ENCODE peak calls at places on chromosomes 16 and 17, in five cellular contexts. One of them, this sample, is unnamed.

GRCh38 chr17:82240506-82241182 is 11.8 kb downstream of the SLC16A3 start:
- DNase-seq in caudate nucleus: no peak
- DNase-seq in transverse colon: no peak
- DNase-seq in A549: no peak
- DNase-seq in heart left ventricle: no peak
- DNase-seq in this sample: no peak

GRCh38 chr16:80198995-80199299 is 341.8 kb upstream of the DYNLRB2 start:
- DNase-seq in caudate nucleus: no peak
- DNase-seq in transverse colon: no peak
- DNase-seq in A549: no peak
- DNase-seq in heart left ventricle: no peak
- DNase-seq in this sample: no peak

GRCh38 chr16:84730406-84731106 is 30.8 kb downstream of the USP10 start:
- DNase-seq in caudate nucleus: no peak
- DNase-seq in transverse colon: peak
- DNase-seq in A549: peak
- DNase-seq in heart left ventricle: peak
- DNase-seq in this sample: no peak

GRCh38 chr17:58210922-58211321 is 8.1 kb downstream of the MKS1 start:
- DNase-seq in caudate nucleus: no peak
- DNase-seq in transverse colon: no peak
- DNase-seq in A549: no peak
- DNase-seq in heart left ventricle: no peak
- DNase-seq in this sample: no peak

GRCh38 chr17:80774643-80775281 is 216.9 kb upstream of the CHMP6 start:
- DNase-seq in caudate nucleus: no peak
- DNase-seq in transverse colon: no peak
- DNase-seq in A549: no peak
- DNase-seq in heart left ventricle: no peak
- DNase-seq in this sample: no peak

GRCh38 chr16:71873199-71873598 is 10.8 kb downstream of the ZNF821 start:
- DNase-seq in caudate nucleus: no peak
- DNase-seq in transverse colon: no peak
- DNase-seq in A549: no peak
- DNase-seq in heart left ventricle: no peak
- DNase-seq in this sample: no peak

GRCh38 chr16:3469736-3470135 is 25.6 kb downstream of the C16orf90 start:
- DNase-seq in caudate nucleus: no peak
- DNase-seq in transverse colon: no peak
- DNase-seq in A549: no peak
- DNase-seq in heart left ventricle: no peak
- DNase-seq in this sample: no peak

GRCh38 chr17:75181110-75181509 is 1.6 kb downstream of the SUMO2 start:
- DNase-seq in caudate nucleus: no peak
- DNase-seq in transverse colon: no peak
- DNase-seq in A549: no peak
- DNase-seq in heart left ventricle: no peak
- DNase-seq in this sample: no peak

GRCh38 chr17:6279659-6280058 is 155.3 kb downstream of the AIPL1 start:
- DNase-seq in caudate nucleus: no peak
- DNase-seq in transverse colon: peak
- DNase-seq in A549: peak
- DNase-seq in heart left ventricle: no peak
- DNase-seq in this sample: no peak

GRCh38 chr17:61474934-61475333 is 22.7 kb downstream of the TBX4 start:
- DNase-seq in caudate nucleus: no peak
- DNase-seq in transverse colon: no peak
- DNase-seq in A549: no peak
- DNase-seq in heart left ventricle: no peak
- DNase-seq in this sample: no peak

GRCh38 chr16:60091076-60091475 is 1357.0 kb upstream of the GOT2 start:
- DNase-seq in caudate nucleus: no peak
- DNase-seq in transverse colon: no peak
- DNase-seq in A549: no peak
- DNase-seq in heart left ventricle: no peak
- DNase-seq in this sample: no peak

GRCh38 chr17:33169580-33170285 is 123.4 kb downstream of the ASIC2 start:
- DNase-seq in caudate nucleus: no peak
- DNase-seq in transverse colon: no peak
- DNase-seq in A549: peak
- DNase-seq in heart left ventricle: no peak
- DNase-seq in this sample: no peak

GRCh38 chr16:21663889-21664647 is at the start of gene OTOA:
- DNase-seq in caudate nucleus: no peak
- DNase-seq in transverse colon: peak
- DNase-seq in A549: no peak
- DNase-seq in heart left ventricle: no peak
- DNase-seq in this sample: no peak

GRCh38 chr16:4317471-4318170 is 1.8 kb downstream of the GLIS2 start:
- DNase-seq in caudate nucleus: no peak
- DNase-seq in transverse colon: no peak
- DNase-seq in A549: peak
- DNase-seq in heart left ventricle: no peak
- DNase-seq in this sample: no peak

GRCh38 chr16:27199747-27200146 is 3.6 kb upstream of the KDM8 start:
- DNase-seq in caudate nucleus: no peak
- DNase-seq in transverse colon: no peak
- DNase-seq in A549: no peak
- DNase-seq in heart left ventricle: no peak
- DNase-seq in this sample: no peak

GRCh38 chr17:37711113-37711512 is 33.7 kb downstream of the HNF1B start:
- DNase-seq in caudate nucleus: no peak
- DNase-seq in transverse colon: no peak
- DNase-seq in A549: no peak
- DNase-seq in heart left ventricle: no peak
- DNase-seq in this sample: no peak
- H3K27ac ChIP-seq in caudate nucleus: no peak
- H3K27ac ChIP-seq in transverse colon: peak
- H3K27ac ChIP-seq in A549: peak
- H3K27ac ChIP-seq in heart left ventricle: no peak
- H3K27ac ChIP-seq in this sample: no peak

GRCh38 chr16:86344586-86344871 is 165.8 kb upstream of the FOXF1 start:
- DNase-seq in caudate nucleus: no peak
- DNase-seq in transverse colon: no peak
- DNase-seq in A549: no peak
- DNase-seq in heart left ventricle: no peak
- DNase-seq in this sample: no peak
- H3K27ac ChIP-seq in caudate nucleus: peak
- H3K27ac ChIP-seq in transverse colon: peak
- H3K27ac ChIP-seq in A549: no peak
- H3K27ac ChIP-seq in heart left ventricle: no peak
- H3K27ac ChIP-seq in this sample: no peak

GRCh38 chr17:17035920-17036319 is 6.3 kb upstream of the MPRIP start:
- DNase-seq in caudate nucleus: no peak
- DNase-seq in transverse colon: no peak
- DNase-seq in A549: no peak
- DNase-seq in heart left ventricle: no peak
- DNase-seq in this sample: no peak
- H3K27ac ChIP-seq in caudate nucleus: no peak
- H3K27ac ChIP-seq in transverse colon: no peak
- H3K27ac ChIP-seq in A549: peak
- H3K27ac ChIP-seq in heart left ventricle: peak
- H3K27ac ChIP-seq in this sample: peak

GRCh38 chr17:11300201-11300600 is 59.2 kb downstream of the SHISA6 start:
- DNase-seq in caudate nucleus: no peak
- DNase-seq in transverse colon: no peak
- DNase-seq in A549: no peak
- DNase-seq in heart left ventricle: no peak
- DNase-seq in this sample: no peak

GRCh38 chr17:11296994-11297393 is 56.0 kb downstream of the SHISA6 start:
- DNase-seq in caudate nucleus: no peak
- DNase-seq in transverse colon: no peak
- DNase-seq in A549: peak
- DNase-seq in heart left ventricle: no peak
- DNase-seq in this sample: no peak

GRCh38 chr17:11294826-11295225 is 53.8 kb downstream of the SHISA6 start:
- DNase-seq in caudate nucleus: no peak
- DNase-seq in transverse colon: no peak
- DNase-seq in A549: no peak
- DNase-seq in heart left ventricle: no peak
- DNase-seq in this sample: no peak

GRCh38 chr17:11300738-11301137 is 59.7 kb downstream of the SHISA6 start:
- DNase-seq in caudate nucleus: no peak
- DNase-seq in transverse colon: no peak
- DNase-seq in A549: no peak
- DNase-seq in heart left ventricle: no peak
- DNase-seq in this sample: no peak

GRCh38 chr17:11298401-11298800 is 57.4 kb downstream of the SHISA6 start:
- DNase-seq in caudate nucleus: no peak
- DNase-seq in transverse colon: no peak
- DNase-seq in A549: no peak
- DNase-seq in heart left ventricle: no peak
- DNase-seq in this sample: no peak
- H3K27ac ChIP-seq in caudate nucleus: no peak
- H3K27ac ChIP-seq in transverse colon: no peak
- H3K27ac ChIP-seq in A549: no peak
- H3K27ac ChIP-seq in heart left ventricle: no peak
- H3K27ac ChIP-seq in this sample: no peak

DNA sequence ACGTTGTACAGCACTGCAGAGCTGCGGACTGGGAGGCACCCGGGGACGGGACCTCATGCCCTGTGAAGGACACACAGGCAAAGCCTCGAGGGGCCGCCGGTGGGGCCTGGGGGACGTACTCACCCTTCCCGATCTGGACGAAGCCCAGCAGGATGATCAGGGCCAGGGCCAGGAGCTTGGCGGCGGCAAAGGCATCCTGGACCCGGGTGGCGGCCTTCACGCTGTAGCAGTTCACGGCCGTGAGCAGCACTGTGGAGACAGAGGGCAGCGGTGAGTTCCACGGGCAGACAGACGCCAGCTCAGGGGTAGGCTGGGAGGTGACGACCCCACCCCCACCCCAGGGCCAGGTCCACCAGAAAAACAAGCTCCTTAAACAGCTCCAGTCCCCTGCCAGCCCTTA is 17.7 kb downstream of the SLC7A5 start:
- DNase-seq in caudate nucleus: no peak
- DNase-seq in transverse colon: no peak
- DNase-seq in A549: no peak
- DNase-seq in heart left ventricle: no peak
- DNase-seq in this sample: no peak
- H3K27ac ChIP-seq in caudate nucleus: peak
- H3K27ac ChIP-seq in transverse colon: no peak
- H3K27ac ChIP-seq in A549: peak
- H3K27ac ChIP-seq in heart left ventricle: no peak
- H3K27ac ChIP-seq in this sample: no peak

GRCh38 chr16:85930321-85930720 is 31.4 kb downstream of the IRF8 start:
- DNase-seq in caudate nucleus: no peak
- DNase-seq in transverse colon: no peak
- DNase-seq in A549: no peak
- DNase-seq in heart left ventricle: no peak
- DNase-seq in this sample: no peak

GRCh38 chr16:85928411-85928820 is 29.5 kb downstream of the IRF8 start:
- DNase-seq in caudate nucleus: no peak
- DNase-seq in transverse colon: peak
- DNase-seq in A549: no peak
- DNase-seq in heart left ventricle: no peak
- DNase-seq in this sample: no peak

GRCh38 chr16:85927938-85928337 is 29.0 kb downstream of the IRF8 start:
- DNase-seq in caudate nucleus: no peak
- DNase-seq in transverse colon: no peak
- DNase-seq in A549: no peak
- DNase-seq in heart left ventricle: no peak
- DNase-seq in this sample: no peak

GRCh38 chr16:85927326-85927725 is 28.4 kb downstream of the IRF8 start:
- DNase-seq in caudate nucleus: no peak
- DNase-seq in transverse colon: no peak
- DNase-seq in A549: no peak
- DNase-seq in heart left ventricle: no peak
- DNase-seq in this sample: no peak

GRCh38 chr16:85929259-85929704 is 30.3 kb downstream of the IRF8 start:
- DNase-seq in caudate nucleus: no peak
- DNase-seq in transverse colon: no peak
- DNase-seq in A549: no peak
- DNase-seq in heart left ventricle: no peak
- DNase-seq in this sample: no peak
- H3K27ac ChIP-seq in caudate nucleus: no peak
- H3K27ac ChIP-seq in transverse colon: no peak
- H3K27ac ChIP-seq in A549: no peak
- H3K27ac ChIP-seq in heart left ventricle: no peak
- H3K27ac ChIP-seq in this sample: no peak

DNA sequence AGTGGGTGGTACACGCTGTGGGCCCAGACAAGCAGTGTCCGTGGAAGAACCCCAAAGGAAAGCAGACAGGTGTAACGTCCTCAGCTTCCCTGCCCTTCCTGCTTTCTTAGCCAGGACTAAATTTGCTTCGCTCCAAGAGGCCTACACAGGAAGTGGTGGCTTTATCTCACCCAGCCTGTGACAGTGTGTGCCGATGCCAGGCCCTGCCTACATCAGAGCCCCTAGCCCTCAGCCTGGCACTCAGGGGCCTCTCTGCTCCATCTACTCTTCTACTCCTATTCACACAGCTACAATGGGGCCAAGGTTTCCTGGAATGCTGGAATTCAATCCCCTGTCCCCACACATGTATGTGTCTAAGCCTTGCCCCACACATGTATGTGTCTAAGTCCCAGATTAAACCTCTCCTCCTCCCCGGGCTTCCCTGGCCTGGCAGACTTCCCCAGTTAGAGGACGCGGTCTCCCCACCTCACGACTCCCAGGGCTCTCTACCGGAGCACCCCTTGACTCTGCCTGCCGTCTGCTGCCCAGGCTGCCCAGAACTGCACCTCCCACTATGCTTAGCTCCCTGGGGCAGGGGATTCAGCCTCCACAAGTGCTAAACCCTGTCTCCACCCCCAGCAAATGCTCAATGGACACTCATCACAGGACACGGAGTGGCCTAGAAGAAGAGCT is 8.2 kb downstream of the PGAP3 start:
- DNase-seq in caudate nucleus: no peak
- DNase-seq in transverse colon: no peak
- DNase-seq in A549: no peak
- DNase-seq in heart left ventricle: no peak
- DNase-seq in this sample: no peak
- H3K27ac ChIP-seq in caudate nucleus: no peak
- H3K27ac ChIP-seq in transverse colon: peak
- H3K27ac ChIP-seq in A549: no peak
- H3K27ac ChIP-seq in heart left ventricle: peak
- H3K27ac ChIP-seq in this sample: peak